ENCODE peak calls at places on chromosomes 2 and 18, in six cellular contexts. A, E, R, D, M and U are unnamed samples.

GRCh38 chr18:70373062-70373519 is 84.2 kb downstream of the SOCS6 start:
- DNase-seq in D (no peak), M (peak; percentile 95), A (no peak), E (no peak), R (no peak), U (no peak)

GRCh38 chr2:102421890-102422759 is 835 bp upstream of the IL18RAP start:
- DNase-seq in E (no peak), R (no peak), D (no peak), A (no peak), M (no peak), U (no peak)

GRCh38 chr2:62197017-62197586 is 1.2 kb downstream of the B3GNT2 start:
- DNase-seq in M (no peak), E (peak; percentile 14), A (peak; percentile 64), R (no peak), D (peak; percentile 16), U (no peak)

GRCh38 chr2:225996477-225996858 is 597.0 kb downstream of the NYAP2 start:
- DNase-seq in M (no peak), A (no peak), D (no peak), E (no peak), R (no peak), U (no peak)

GRCh38 chr2:127768775-127769479 is 42.0 kb downstream of the WDR33 start:
- DNase-seq in D (no peak), R (no peak), A (no peak), M (peak; percentile 5), E (no peak), U (no peak)

GRCh38 chr2:96888082-96889011 is 18.5 kb upstream of the SEMA4C start:
- DNase-seq in R (peak; percentile 43), A (no peak), D (no peak), E (no peak), M (no peak), U (no peak)

GRCh38 chr2:9285921-9286320 is 79.3 kb downstream of the ASAP2 start:
- DNase-seq in D (no peak), E (no peak), M (no peak), A (no peak), R (no peak), U (no peak)

GRCh38 chr2:217279571-217279970 is 419.7 kb upstream of the TNP1 start:
- DNase-seq in E (no peak), M (peak; percentile 91), A (no peak), D (no peak), R (no peak), U (no peak)

GRCh38 chr2:88239781-88240180 is 69.6 kb downstream of the THNSL2 start:
- DNase-seq in R (no peak), A (no peak), M (no peak), D (no peak), E (no peak), U (no peak)

GRCh38 chr2:178064051-178064450 is 8.5 kb downstream of the PDE11A start:
- DNase-seq in E (no peak), D (no peak), M (no peak), R (no peak), A (no peak), U (no peak)

GRCh38 chr2:142220901-142221300 is 90.1 kb upstream of the LRP1B start:
- DNase-seq in M (peak; percentile 4), E (no peak), A (no peak), R (no peak), D (no peak), U (no peak)

GRCh38 chr2:111185496-111186022 is 64.8 kb downstream of the BCL2L11 start:
- DNase-seq in D (no peak), M (no peak), R (no peak), A (no peak), E (no peak), U (no peak)

GRCh38 chr2:160478660-160479059 is 14.9 kb downstream of the RBMS1 start:
- DNase-seq in D (no peak), E (no peak), A (no peak), R (no peak), M (no peak), U (no peak)

GRCh38 chr18:24086082-24086481 is 52.8 kb upstream of the CABYR start:
- DNase-seq in R (no peak), D (no peak), A (no peak), M (no peak), E (no peak), U (no peak)

GRCh38 chr2:164917296-164917903 is 37.9 kb downstream of the SLC38A11 start:
- DNase-seq in D (no peak), R (no peak), E (peak; percentile 32), A (no peak), M (peak; percentile 35), U (no peak)

GRCh38 chr2:196535742-196536141 is 103.8 kb upstream of the CCDC150 start:
- DNase-seq in M (peak; percentile 1), R (no peak), A (no peak), E (no peak), D (no peak), U (no peak)

GRCh38 chr2:68936889-68937288 is 15.8 kb downstream of the GKN2 start:
- DNase-seq in E (no peak), R (no peak), D (no peak), M (no peak), A (no peak), U (no peak)

GRCh38 chr2:86393521-86394490 is 47.4 kb upstream of the KDM3A start:
- DNase-seq in D (no peak), M (no peak), E (no peak), A (no peak), R (no peak), U (no peak)

GRCh38 chr2:1676913-1677832 is 67.1 kb downstream of the PXDN start:
- DNase-seq in A (no peak), D (no peak), R (no peak), E (no peak), M (no peak), U (no peak)